ENCODE peak calls at places on chromosomes 2 and 18, in ten cellular contexts. S, I, R, L, N, H, Z, C, B and U are unnamed samples. For H3K9me2, the result is how much of the 10 kb centered on the place peaks cover.

GRCh38 chr18:5625076-5625475 is 81.3 kb upstream of the EPB41L3 start:
- DNase-seq in H (no peak), S (no peak), B (no peak), Z (no peak), R (peak), L (no peak), C (no peak), I (no peak), N (no peak), U (no peak)

GRCh38 chr2:164739966-164740365 is 101.7 kb downstream of the COBLL1 start:
- DNase-seq in B (no peak), N (no peak), I (no peak), H (peak), L (no peak), Z (no peak), S (no peak), R (no peak), C (no peak), U (peak)

GRCh38 chr2:173940208-173941020 is 24.8 kb downstream of the SP3 start:
- DNase-seq in N (no peak), B (no peak), H (no peak), Z (no peak), C (no peak), I (no peak), L (no peak), S (no peak), R (no peak), U (no peak)

GRCh38 chr2:232927793-232928563 is 57.9 kb downstream of the SNORC start:
- DNase-seq in B (peak), H (peak), S (no peak), R (peak), I (peak), C (no peak), L (peak), Z (no peak), N (no peak), U (peak)

GRCh38 chr2:99608092-99608491 is 118.3 kb upstream of the REV1 start:
- DNase-seq in R (peak), I (no peak), Z (no peak), H (no peak), B (no peak), S (no peak), C (no peak), N (no peak), L (no peak), U (peak)

GRCh38 chr2:23677836-23678235 is 249.1 kb downstream of the ATAD2B start:
- DNase-seq in Z (no peak), N (no peak), C (no peak), R (no peak), B (no peak), S (no peak), H (no peak), I (no peak), L (no peak), U (no peak)

GRCh38 chr18:21345851-21346250 is 103.8 kb downstream of the GREB1L start:
- DNase-seq in B (no peak), N (no peak), R (no peak), H (no peak), I (no peak), Z (no peak), S (peak), C (no peak), L (no peak), U (no peak)

GRCh38 chr2:26179446-26179907 is 6.6 kb downstream of the GAREM2 start:
- DNase-seq in H (no peak), N (no peak), Z (no peak), R (peak), C (no peak), L (no peak), B (peak), S (no peak), I (no peak), U (no peak)

GRCh38 chr2:57880967-57881366 is 165.6 kb upstream of the VRK2 start:
- DNase-seq in R (no peak), B (no peak), H (peak), C (no peak), L (no peak), I (no peak), N (no peak), S (no peak), Z (no peak), U (no peak)

GRCh38 chr18:67362906-67363305 is 153.6 kb downstream of the DSEL start:
- DNase-seq in H (no peak), S (no peak), R (no peak), Z (no peak), C (no peak), L (no peak), I (no peak), N (no peak), B (no peak), U (no peak)

GRCh38 chr18:75034937-75035336 is 174.0 kb downstream of the PTGR3 start:
- DNase-seq in C (no peak), H (no peak), Z (no peak), N (no peak), L (no peak), R (no peak), B (no peak), I (no peak), S (no peak), U (no peak)

GRCh38 chr2:158359846-158360245 is 96.7 kb downstream of the CCDC148 start:
- DNase-seq in Z (no peak), L (peak), I (peak), C (no peak), N (no peak), H (peak), S (no peak), B (no peak), R (peak), U (peak)

GRCh38 chr2:152613235-152613634 is 104.0 kb downstream of the PRPF40A start:
- DNase-seq in N (no peak), Z (no peak), I (no peak), C (no peak), L (no peak), S (no peak), R (no peak), H (peak), B (no peak), U (peak)

GRCh38 chr2:19035238-19035637 is 323.2 kb downstream of the OSR1 start:
- DNase-seq in R (no peak), H (no peak), N (no peak), S (no peak), L (no peak), C (no peak), B (no peak), I (no peak), Z (no peak), U (peak)

GRCh38 chr2:3113769-3114168 is 263.8 kb downstream of the EIPR1 start:
- DNase-seq in B (no peak), Z (no peak), N (no peak), I (no peak), L (no peak), C (no peak), R (no peak), H (no peak), S (no peak), U (no peak)

GRCh38 chr2:158953926-158954763 is 14.3 kb upstream of the TANC1 start:
- DNase-seq in N (no peak), B (peak), I (peak), L (peak), H (peak), S (no peak), C (no peak), Z (peak), R (no peak), U (peak)

GRCh38 chr2:102126169-102126568 is 16.4 kb upstream of the IL1R1 start:
- DNase-seq in C (no peak), S (no peak), L (no peak), R (no peak), H (no peak), I (no peak), N (no peak), B (no peak), Z (no peak), U (no peak)

GRCh38 chr18:13500227-13500865 is 226.0 kb downstream of the FAM210A start:
- DNase-seq in Z (no peak), R (peak), S (no peak), H (no peak), B (no peak), I (peak), N (no peak), C (no peak), L (no peak), U (peak)

GRCh38 chr2:133504566-133505505 is 63.4 kb downstream of the NCKAP5 start:
- DNase-seq in S (no peak), C (no peak), R (no peak), L (no peak), I (no peak), Z (no peak), B (no peak), H (peak), N (no peak), U (no peak)

GRCh38 chr2:42141687-42142475 is 27.3 kb upstream of the EML4 start:
- DNase-seq in R (peak), B (peak), L (peak), N (no peak), C (peak), S (peak), I (peak), H (peak), Z (no peak), U (peak)

GRCh38 chr2:8159211-8159965 is 522.5 kb upstream of the ID2 start:
- DNase-seq in C (no peak), L (no peak), Z (no peak), B (no peak), I (no peak), H (no peak), S (no peak), N (no peak), R (no peak), U (no peak)

GRCh38 chr2:202091476-202091875 is 18.4 kb downstream of the KIAA2012 start:
- DNase-seq in N (no peak), C (no peak), R (no peak), I (no peak), B (no peak), Z (no peak), H (no peak), S (no peak), L (no peak), U (no peak)

GRCh38 chr18:35511833-35512232 is 14.1 kb upstream of the INO80C start:
- DNase-seq in B (no peak), L (no peak), R (peak), Z (no peak), S (peak), N (peak), I (no peak), C (no peak), H (peak), U (no peak)

GRCh38 chr18:13300029-13300428 is 81.5 kb downstream of the LDLRAD4 start:
- DNase-seq in B (peak), R (no peak), C (no peak), L (no peak), I (no peak), S (no peak), N (no peak), Z (no peak), H (no peak), U (no peak)

GRCh38 chr2:232898592-232899541 is 28.8 kb downstream of the SNORC start:
- DNase-seq in I (peak), Z (no peak), S (no peak), C (no peak), H (no peak), R (no peak), N (no peak), B (peak), L (no peak), U (peak)

GRCh38 chr2:63888490-63889402 is 47.0 kb downstream of the UGP2 start:
- DNase-seq in B (peak), Z (peak), H (peak), N (peak), L (peak), S (peak), C (peak), I (peak), R (peak), U (peak)

GRCh38 chr2:237931205-237931721 is 35.6 kb upstream of the UBE2F start:
- DNase-seq in I (no peak), C (no peak), S (no peak), H (no peak), Z (no peak), L (no peak), B (no peak), N (no peak), R (no peak), U (peak)

GRCh38 chr2:20728114-20728758 is 61.3 kb downstream of the GDF7 start:
- DNase-seq in C (no peak), S (no peak), N (no peak), B (no peak), L (no peak), R (no peak), I (peak), H (no peak), Z (no peak), U (no peak)

GRCh38 chr2:112162341-112162740 is 24.2 kb downstream of the FBLN7 start:
- DNase-seq in R (no peak), S (no peak), B (no peak), I (no peak), H (no peak), C (no peak), L (no peak), N (no peak), Z (no peak), U (no peak)

GRCh38 chr2:27527182-27527581 is 30.5 kb downstream of the GCKR start:
- DNase-seq in S (no peak), N (peak), R (no peak), L (peak), H (peak), C (no peak), B (no peak), Z (no peak), I (no peak), U (peak)

GRCh38 chr2:210663574-210663973 is 107.2 kb downstream of the CPS1 start:
- DNase-seq in S (peak), B (peak), N (no peak), I (peak), H (peak), L (no peak), C (no peak), R (peak), Z (peak), U (peak)

GRCh38 chr2:97774425-97774824 is 61.0 kb downstream of the ZAP70 start:
- DNase-seq in I (peak), S (no peak), B (no peak), N (no peak), C (peak), L (no peak), R (peak), H (peak), Z (no peak), U (peak)

GRCh38 chr2:241595600-241596140 is 37.1 kb downstream of the BOK start:
- DNase-seq in C (peak), B (no peak), Z (no peak), N (no peak), L (peak), I (peak), H (peak), S (no peak), R (peak), U (no peak)

GRCh38 chr2:46645681-46646162 is 166.4 kb downstream of the TMEM247 start:
- DNase-seq in N (no peak), Z (no peak), R (no peak), H (peak), I (peak), C (no peak), B (no peak), L (peak), S (no peak), U (peak)

GRCh38 chr2:120418174-120418787 is 72.3 kb downstream of the INHBB start:
- DNase-seq in S (no peak), Z (no peak), R (no peak), L (no peak), I (no peak), N (no peak), C (no peak), B (no peak), H (no peak), U (no peak)

GRCh38 chr18:79405019-79405780 is 9.5 kb downstream of the NFATC1 start:
- DNase-seq in Z (no peak), N (no peak), B (no peak), H (no peak), I (no peak), C (no peak), R (no peak), S (no peak), L (no peak), U (no peak)

GRCh38 chr2:70248810-70249438 is 496 bp upstream of the TIA1 start:
- DNase-seq in I (peak), R (peak), B (no peak), Z (peak), L (peak), H (peak), N (no peak), C (no peak), S (no peak), U (no peak)

GRCh38 chr2:60998628-60999545 is 18.6 kb upstream of the PEX13 start:
- DNase-seq in L (no peak), N (no peak), B (peak), R (peak), C (peak), Z (peak), I (peak), H (peak), S (peak), U (peak)

GRCh38 chr18:37956902-37957301 is 391.3 kb upstream of the CELF4 start:
- DNase-seq in L (no peak), I (no peak), H (no peak), C (no peak), R (no peak), N (no peak), S (no peak), Z (no peak), B (no peak), U (no peak)
- H3K9me2 ChIP-seq in L (under half), I (under half), H (under half), C (under half), R (under half), N (under half), S (under half), Z (under half), B (under half), U (under half)

DNA sequence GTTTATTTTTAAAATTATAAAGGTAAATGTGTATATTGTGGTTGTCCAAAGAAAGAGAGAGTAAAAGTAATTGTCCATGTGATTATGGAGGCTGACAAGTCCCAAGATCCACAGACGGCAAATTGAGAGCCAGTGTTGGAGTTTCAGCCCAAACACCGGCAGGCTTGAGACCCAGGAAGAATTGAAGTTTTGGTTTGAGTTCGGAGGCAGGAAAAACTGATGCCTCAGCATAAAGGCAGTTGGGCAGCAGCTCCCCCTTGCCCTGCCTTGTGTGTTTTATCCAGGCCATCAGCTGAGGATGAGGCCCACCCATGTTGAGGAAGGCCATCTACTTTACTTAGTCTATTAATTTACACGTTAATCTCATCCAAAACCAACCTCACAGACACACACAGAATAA is 64.5 kb upstream of the SERPINE2 start:
- DNase-seq in B (no peak), L (no peak), Z (no peak), I (no peak), C (no peak), N (no peak), S (no peak), H (no peak), R (no peak), U (no peak)
- H3K27ac ChIP-seq in B (no peak), L (peak), Z (no peak), I (no peak), C (no peak), N (no peak), S (no peak), H (no peak), R (no peak), U (no peak)

GRCh38 chr2:217989221-217989948 is 13.4 kb downstream of the TNS1 start:
- DNase-seq in B (no peak), R (no peak), S (no peak), Z (no peak), N (no peak), H (no peak), L (no peak), C (no peak), I (no peak), U (peak)

GRCh38 chr2:217988840-217989204 is 14.0 kb downstream of the TNS1 start:
- DNase-seq in C (no peak), N (no peak), H (no peak), L (peak), B (no peak), I (no peak), S (no peak), Z (no peak), R (peak), U (peak)

GRCh38 chr2:217986256-217986961 is 16.4 kb downstream of the TNS1 start:
- DNase-seq in B (no peak), I (no peak), C (no peak), N (no peak), H (no peak), R (no peak), L (no peak), Z (no peak), S (no peak), U (no peak)

GRCh38 chr2:217988014-217988839 is 14.6 kb downstream of the TNS1 start:
- DNase-seq in I (peak), N (peak), R (peak), C (peak), H (peak), B (peak), S (peak), Z (peak), L (peak), U (peak)

DNA sequence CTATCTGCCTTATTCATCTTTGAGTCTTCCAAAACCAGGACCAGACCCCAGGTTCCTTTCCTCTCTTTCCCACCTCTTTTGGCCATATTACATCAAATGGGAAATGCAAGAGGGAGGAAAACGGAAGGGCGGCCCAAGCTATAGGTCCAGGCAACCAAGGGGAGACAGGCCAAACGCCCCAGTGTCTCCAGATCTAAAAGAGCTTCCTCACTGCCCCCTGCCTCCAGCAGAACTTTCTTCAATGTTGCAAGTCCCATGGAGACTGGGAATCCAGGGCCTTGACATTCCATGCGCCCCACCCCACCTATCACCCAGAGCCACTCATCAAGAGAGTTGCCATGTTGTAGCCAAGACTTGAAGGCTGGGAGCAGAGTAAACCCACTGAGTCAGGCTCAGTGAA is 15.4 kb downstream of the TNS1 start:
- DNase-seq in H (no peak), I (no peak), N (no peak), Z (no peak), C (no peak), L (no peak), S (no peak), B (no peak), R (no peak), U (no peak)
- H3K9me2 ChIP-seq in H (under half), I (under half), N (under half), Z (under half), C (under half), L (under half), S (under half), B (under half), R (under half), U (under half)

GRCh38 chr2:224178085-224178484 is 139.0 kb upstream of the SERPINE2 start:
- DNase-seq in L (no peak), B (no peak), R (no peak), S (no peak), C (no peak), H (no peak), I (peak), Z (no peak), N (no peak), U (no peak)
- H3K27ac ChIP-seq in L (no peak), B (no peak), R (no peak), S (no peak), C (no peak), H (no peak), I (peak), Z (no peak), N (no peak), U (no peak)

GRCh38 chr2:67674668-67675067 is 277.5 kb downstream of the ETAA1 start:
- DNase-seq in B (no peak), Z (no peak), C (no peak), L (no peak), N (no peak), R (no peak), H (no peak), S (no peak), I (no peak), U (no peak)
- H3K9me2 ChIP-seq in B (under half), Z (under half), C (under half), L (under half), N (under half), R (under half), H (under half), S (under half), I (under half), U (under half)